ENCODE peak calls at places on chromosomes 2 and 18, in eight cellular contexts. N, D, W, Z, T, K, Y and S are unnamed samples.

GRCh38 chr18:37985126-37985525 is 419.5 kb upstream of the CELF4 start:
- DNase-seq in N (no peak), T (no peak), D (no peak), W (no peak), K (no peak), Y (no peak), Z (peak; percentile 70), S (no peak)

GRCh38 chr2:227884511-227884947 is 13.1 kb downstream of the DAW1 start:
- DNase-seq in T (no peak), Y (peak; percentile 68), D (peak; percentile 48), K (peak; percentile 65), W (peak; percentile 75), Z (peak; percentile 91), N (peak; percentile 73), S (no peak)

GRCh38 chr2:134039912-134040581 is 213.8 kb upstream of the MGAT5 start:
- DNase-seq in K (no peak), Z (no peak), T (peak; percentile 31), Y (no peak), D (no peak), N (no peak), W (no peak), S (no peak)

GRCh38 chr2:231605607-231606091 is 13.0 kb downstream of the TEX44 start:
- DNase-seq in D (no peak), W (no peak), Y (peak; percentile 33), Z (no peak), K (no peak), T (no peak), N (no peak), S (no peak)

GRCh38 chr18:37419272-37419671 is 146.3 kb downstream of the CELF4 start:
- DNase-seq in K (no peak), Z (peak; percentile 47), Y (no peak), D (no peak), W (no peak), T (no peak), N (no peak), S (no peak)

GRCh38 chr2:108351889-108352288 is 25.9 kb upstream of the SULT1C4 start:
- DNase-seq in T (no peak), K (peak; percentile 36), N (no peak), Y (no peak), W (no peak), Z (no peak), D (no peak), S (no peak)

GRCh38 chr2:109391243-109391642 is 222.5 kb downstream of the SEPTIN10 start:
- DNase-seq in W (no peak), Y (no peak), Z (no peak), D (no peak), T (no peak), N (no peak), K (no peak), S (no peak)

GRCh38 chr2:236955675-236956618 is 129.7 kb upstream of the COPS8 start:
- DNase-seq in N (no peak), Z (no peak), W (peak; percentile 32), T (no peak), D (no peak), Y (no peak), K (peak; percentile 2), S (no peak)

GRCh38 chr2:21258082-21258481 is 134.3 kb downstream of the TDRD15 start:
- DNase-seq in W (no peak), K (no peak), Z (no peak), Y (no peak), N (no peak), T (no peak), D (no peak), S (no peak)

GRCh38 chr2:198283149-198283548 is 478.8 kb downstream of the PLCL1 start:
- DNase-seq in W (no peak), K (no peak), T (no peak), Z (no peak), D (no peak), Y (no peak), N (no peak), S (no peak)

GRCh38 chr2:54520687-54521086 is 64.6 kb downstream of the SPTBN1 start:
- DNase-seq in D (no peak), K (no peak), Y (no peak), T (no peak), Z (no peak), N (no peak), W (no peak), S (no peak)

GRCh38 chr2:140295767-140296166 is 1515.6 kb upstream of the NXPH2 start:
- DNase-seq in Y (no peak), W (no peak), K (no peak), D (no peak), Z (no peak), N (no peak), T (no peak), S (no peak)

GRCh38 chr2:137947714-137948336 is 16.4 kb upstream of the HNMT start:
- DNase-seq in W (peak; percentile 79), N (peak; percentile 59), Y (peak; percentile 32), K (peak; percentile 81), T (no peak), Z (peak; percentile 75), D (peak; percentile 24), S (no peak)

GRCh38 chr18:23963443-23964185 is 50.9 kb upstream of the TTC39C start:
- DNase-seq in K (no peak), N (no peak), Y (no peak), Z (no peak), T (no peak), W (peak; percentile 18), D (no peak), S (no peak)

GRCh38 chr2:68915345-68915841 is 37.3 kb downstream of the GKN2 start:
- DNase-seq in K (no peak), T (no peak), Y (no peak), D (no peak), Z (no peak), W (no peak), N (no peak), S (no peak)

GRCh38 chr18:57837917-57838548 is 34.9 kb upstream of the ATP8B1 start:
- DNase-seq in W (no peak), D (no peak), Z (no peak), Y (no peak), T (peak; percentile 91), K (no peak), N (no peak), S (no peak)

GRCh38 chr2:134140251-134140661 is 113.6 kb upstream of the MGAT5 start:
- DNase-seq in Y (no peak), D (no peak), T (no peak), Z (no peak), W (no peak), N (no peak), K (no peak), S (no peak)

GRCh38 chr2:240069846-240070245 is 16.5 kb upstream of the OR6B3 start:
- DNase-seq in D (no peak), Y (no peak), W (no peak), K (no peak), T (no peak), Z (no peak), N (no peak), S (no peak)

GRCh38 chr2:30947686-30948085 is 140.4 kb upstream of the CAPN13 start:
- DNase-seq in K (no peak), T (no peak), N (no peak), Y (no peak), D (no peak), Z (no peak), W (no peak), S (no peak)

GRCh38 chr2:62477573-62477972 is 28.4 kb downstream of the TMEM17 start:
- DNase-seq in Y (no peak), W (no peak), T (no peak), D (no peak), Z (no peak), K (no peak), N (no peak), S (no peak)
- H3K4me1 ChIP-seq in Y (peaks cover 10% of the 10 kb centered on the region), W (peaks cover 40% of the 10 kb centered on the region), T (no peaks in the 10 kb centered on the region), D (no peaks in the 10 kb centered on the region), Z (peaks cover 18% of the 10 kb centered on the region), K (peaks cover 7% of the 10 kb centered on the region), N (peaks cover 9% of the 10 kb centered on the region), S (no peaks in the 10 kb centered on the region)

GRCh38 chr2:121819846-121820245 is 64.4 kb downstream of the TSN start:
- DNase-seq in Y (no peak), Z (no peak), D (no peak), T (no peak), W (no peak), N (no peak), K (no peak), S (no peak)
- TF ChIP-seq REST in Y (no peak), Z (no peak), D (no peak), T (no peak), W (no peak), N (no peak), K (no peak), S (no peak)

DNA sequence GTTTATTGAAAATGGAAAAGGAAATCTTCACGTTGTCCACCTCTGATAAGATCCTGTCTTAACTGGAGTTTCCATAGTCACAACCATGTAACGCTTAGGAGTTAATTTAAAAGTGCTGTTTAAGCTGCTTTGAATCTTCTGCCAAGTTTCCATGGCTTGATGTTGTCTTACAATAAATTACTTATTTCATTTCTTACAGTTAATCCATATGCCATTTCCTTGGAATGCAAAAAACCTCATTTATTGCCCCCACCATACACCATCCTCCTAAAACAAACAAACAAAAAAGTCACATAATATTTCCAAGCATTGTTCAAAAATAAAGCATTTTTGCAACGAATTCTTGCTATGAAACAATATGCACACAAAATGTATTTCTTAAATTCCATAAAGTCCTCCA is 46.7 kb upstream of the PXDN start:
- DNase-seq in D (no peak), Z (no peak), N (no peak), Y (no peak), K (no peak), T (no peak), W (no peak), S (no peak)
- H3K4me3 ChIP-seq in D (no peak overlapping the region), Z (no peak overlapping the region), N (no peak overlapping the region), Y (no peak overlapping the region), K (no peak overlapping the region), T (no peak overlapping the region), W (no peak overlapping the region), S (no peak overlapping the region)

GRCh38 chr2:43326116-43326825 is 99.9 kb upstream of the ZFP36L2 start:
- DNase-seq in Z (no peak), D (no peak), N (no peak), K (no peak), T (no peak), Y (no peak), W (peak; percentile 37), S (no peak)

GRCh38 chr2:43327119-43327518 is 100.7 kb upstream of the ZFP36L2 start:
- DNase-seq in K (no peak), W (no peak), N (no peak), Y (no peak), D (no peak), Z (no peak), T (no peak), S (no peak)

GRCh38 chr2:43324589-43325447 is 98.4 kb upstream of the ZFP36L2 start:
- DNase-seq in T (no peak), W (no peak), Z (no peak), Y (no peak), N (no peak), D (no peak), K (no peak), S (no peak)

GRCh38 chr2:43323810-43324588 is 97.6 kb upstream of the ZFP36L2 start:
- DNase-seq in N (no peak), K (no peak), D (no peak), Y (no peak), Z (no peak), W (no peak), T (no peak), S (no peak)

DNA sequence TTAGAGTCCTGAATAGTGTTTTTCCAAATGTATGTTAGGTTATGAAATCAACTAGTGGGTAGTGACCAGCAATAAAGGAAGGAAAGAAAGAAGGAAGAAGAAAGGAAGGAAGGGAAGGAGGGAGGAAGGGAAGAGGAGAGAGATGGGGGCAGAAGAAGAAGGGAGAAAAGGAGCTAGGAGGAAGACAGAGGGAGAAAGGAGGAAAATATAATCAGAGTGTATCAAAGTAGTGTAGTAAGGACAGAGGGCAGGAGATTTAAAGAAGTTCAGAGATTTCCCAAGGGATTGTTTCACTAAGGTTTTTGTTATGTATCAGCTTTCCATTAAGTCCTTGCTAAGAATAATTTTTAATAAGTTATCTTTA is 99.0 kb upstream of the ZFP36L2 start:
- DNase-seq in K (no peak), W (no peak), Z (no peak), D (no peak), T (no peak), Y (no peak), N (no peak), S (no peak)
- H3K4me1 ChIP-seq in K (peaks cover 5% of the 10 kb centered on the region), W (no peaks in the 10 kb centered on the region), Z (no peaks in the 10 kb centered on the region), D (no peaks in the 10 kb centered on the region), T (no peaks in the 10 kb centered on the region), Y (peaks cover 12% of the 10 kb centered on the region), N (no peaks in the 10 kb centered on the region), S (no peaks in the 10 kb centered on the region)